ENCODE peak calls at places on chromosomes 11 and 22, in nine cellular contexts. L is pancreas; T is CD4-positive, alpha-beta memory T cell; E is IMR-90; M is aorta; D is heart left ventricle; X is Peyer's patch; K is A549; P is left lung. J is an unnamed sample.

GRCh38 chr11:115623021-115623451 is 118.8 kb upstream of the CADM1 start:
- DNase-seq in D (peak; percentile 84), M (peak; percentile 91), L (peak; percentile 25), X (peak; percentile 75), T (no peak), K (peak; percentile 28), P (peak; percentile 57), E (peak; percentile 100), J (peak; percentile 86)

GRCh38 chr11:111976614-111977140 is 39.5 kb downstream of the DIXDC1 start:
- DNase-seq in M (peak; percentile 84), K (no peak), D (no peak), X (no peak), E (no peak), T (no peak), P (no peak), L (peak; percentile 22), J (no peak)

GRCh38 chr11:19101803-19102520 is 15.0 kb upstream of the ZDHHC13 start:
- DNase-seq in X (no peak), M (no peak), T (no peak), E (no peak), D (no peak), P (no peak), K (no peak), L (no peak), J (no peak)

GRCh38 chr11:112831969-112832368 is 129.3 kb upstream of the NCAM1 start:
- DNase-seq in D (no peak), K (no peak), P (no peak), T (no peak), E (no peak), L (no peak), X (no peak), M (no peak), J (no peak)

GRCh38 chr11:127890026-127890611 is 697.2 kb downstream of the ETS1 start:
- DNase-seq in L (no peak), T (no peak), K (no peak), E (peak; percentile 17), X (no peak), M (no peak), P (no peak), D (no peak), J (no peak)

GRCh38 chr22:24845036-24845918 is 39.3 kb downstream of the SGSM1 start:
- DNase-seq in X (no peak), M (peak; percentile 86), D (no peak), L (no peak), E (peak; percentile 9), K (no peak), T (no peak), P (no peak), J (peak; percentile 33)

GRCh38 chr11:69210660-69211035 is 54.9 kb downstream of the SMIM38 start:
- DNase-seq in E (no peak), P (no peak), K (no peak), D (no peak), X (no peak), L (no peak), M (peak; percentile 64), T (no peak), J (no peak)

GRCh38 chr11:18792066-18792591 is 531 bp upstream of the PTPN5 start:
- DNase-seq in E (no peak), L (no peak), K (no peak), D (no peak), M (no peak), P (no peak), X (no peak), T (no peak), J (no peak)

GRCh38 chr11:110850846-110851245 is 138.6 kb upstream of the ARHGAP20 start:
- DNase-seq in D (no peak), X (no peak), P (no peak), K (no peak), T (no peak), L (no peak), M (no peak), E (no peak), J (no peak)

GRCh38 chr11:6194065-6194581 is 4.9 kb upstream of the OR52W1 start:
- DNase-seq in K (no peak), X (no peak), T (no peak), M (no peak), L (no peak), P (no peak), D (no peak), E (no peak), J (no peak)

GRCh38 chr22:23817146-23817545 is 21.7 kb downstream of the DERL3 start:
- DNase-seq in K (no peak), L (no peak), E (no peak), M (no peak), T (no peak), D (no peak), P (no peak), X (no peak), J (no peak)

DNA sequence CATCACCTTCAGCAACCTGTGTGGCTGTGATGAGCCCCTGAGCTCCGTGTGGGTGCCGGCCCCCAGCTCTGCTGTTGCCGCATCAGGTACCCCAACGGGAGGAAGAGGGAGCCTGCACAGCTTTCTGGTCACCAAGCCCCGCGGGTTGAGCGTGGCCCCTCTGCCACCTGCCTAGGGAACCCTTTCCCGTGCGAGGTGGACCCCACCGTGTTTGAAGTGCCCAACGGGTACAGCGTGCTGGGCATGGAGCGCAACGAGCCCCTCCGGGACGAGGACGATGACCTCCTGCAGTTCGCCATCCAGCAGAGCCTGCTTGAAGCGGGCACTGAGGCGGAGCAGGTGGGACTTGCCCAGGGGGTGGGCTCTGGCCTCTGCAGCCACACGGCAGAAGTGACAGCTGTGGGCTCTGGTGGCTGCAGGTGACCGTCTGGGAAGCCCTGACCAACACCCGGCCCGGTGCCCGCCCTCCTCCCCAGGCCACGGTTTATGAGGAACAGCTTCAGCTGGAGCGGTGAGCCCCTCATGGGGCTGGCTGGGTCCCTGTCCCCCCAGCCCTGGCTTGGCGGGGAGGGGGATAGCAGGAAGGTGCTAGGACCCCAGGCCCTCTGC is 1.9 kb upstream of the SSH3 start:
- DNase-seq in M (peak; percentile 78), L (no peak), D (peak; percentile 61), K (no peak), T (no peak), P (peak; percentile 32), E (no peak), X (no peak), J (peak; percentile 12)
- H3K4me3 ChIP-seq in M (no peak overlapping the region), L (peak overlapping the region; percentile 96), D (no peak overlapping the region), K (no peak overlapping the region), T (no peak overlapping the region), P (no peak overlapping the region), E (no peak overlapping the region), X (no peak overlapping the region), J (peak overlapping the region; percentile 76)

GRCh38 chr11:45884596-45885185 is 760 bp upstream of the MAPK8IP1 start:
- DNase-seq in K (no peak), E (no peak), D (no peak), T (no peak), X (no peak), M (no peak), P (no peak), L (no peak), J (no peak)

GRCh38 chr11:45887587-45887986 is 2.1 kb downstream of the MAPK8IP1 start:
- DNase-seq in L (no peak), E (no peak), T (no peak), P (no peak), X (no peak), M (no peak), K (no peak), D (no peak), J (no peak)

GRCh38 chr11:45886816-45887520 is 1.5 kb downstream of the MAPK8IP1 start:
- DNase-seq in X (no peak), D (no peak), M (no peak), L (no peak), E (no peak), T (no peak), P (no peak), K (no peak), J (no peak)

GRCh38 chr11:45885274-45885920 is at the start of gene MAPK8IP1:
- DNase-seq in E (no peak), T (peak; percentile 47), X (peak; percentile 65), K (no peak), D (no peak), L (peak; percentile 74), P (no peak), M (peak; percentile 88), J (no peak)

DNA sequence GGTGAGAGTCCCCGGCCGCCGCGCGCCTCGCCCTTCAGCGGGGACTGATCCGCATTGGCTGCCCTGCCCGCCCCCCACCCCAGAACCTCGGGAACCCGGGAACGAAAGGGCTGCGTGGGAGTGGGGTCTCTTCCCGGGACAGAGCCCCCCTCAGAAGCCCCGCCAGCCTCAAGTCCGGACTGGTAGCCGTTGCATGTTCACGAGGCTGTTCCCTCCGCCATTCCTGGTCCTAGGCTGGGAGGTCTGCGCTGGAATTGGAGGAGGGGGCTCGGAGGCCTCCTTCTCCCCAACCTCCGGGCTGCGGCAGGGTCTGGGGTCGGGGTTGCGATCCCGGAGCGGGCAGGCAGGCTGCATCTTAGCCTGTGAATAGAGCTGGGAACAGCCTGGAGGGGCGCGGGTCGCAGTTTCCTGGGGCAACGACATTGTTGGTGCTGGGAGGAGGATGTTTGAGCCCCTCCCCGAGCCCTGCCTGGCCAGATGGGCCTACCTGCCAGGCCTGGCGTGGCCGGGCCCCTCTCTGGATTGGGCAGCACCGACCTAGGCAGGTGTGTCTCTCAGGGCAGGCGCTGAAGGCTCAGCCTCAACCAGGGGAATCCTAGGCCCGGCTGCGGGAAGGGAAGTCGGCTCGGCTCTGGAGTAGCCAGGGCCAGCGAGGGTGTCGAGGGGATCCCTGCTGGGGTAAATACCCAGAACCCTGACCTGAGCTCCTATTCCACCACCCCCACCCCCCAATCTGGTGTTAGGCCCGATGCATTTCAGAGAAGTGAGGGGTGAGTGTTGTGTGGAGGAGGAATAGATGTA is 670 bp downstream of the MAPK8IP1 start:
- DNase-seq in K (no peak), X (no peak), D (no peak), L (no peak), P (no peak), M (no peak), E (no peak), T (no peak), J (no peak)
- H3K4me3 ChIP-seq in K (peak overlapping the region; percentile 59), X (peak overlapping the region; percentile 40), D (peak overlapping the region; percentile 56), L (peak overlapping the region; percentile 63), P (peak overlapping the region; percentile 44), M (no peak overlapping the region), E (peak overlapping the region; percentile 77), T (no peak overlapping the region), J (peak overlapping the region; percentile 51)

DNA sequence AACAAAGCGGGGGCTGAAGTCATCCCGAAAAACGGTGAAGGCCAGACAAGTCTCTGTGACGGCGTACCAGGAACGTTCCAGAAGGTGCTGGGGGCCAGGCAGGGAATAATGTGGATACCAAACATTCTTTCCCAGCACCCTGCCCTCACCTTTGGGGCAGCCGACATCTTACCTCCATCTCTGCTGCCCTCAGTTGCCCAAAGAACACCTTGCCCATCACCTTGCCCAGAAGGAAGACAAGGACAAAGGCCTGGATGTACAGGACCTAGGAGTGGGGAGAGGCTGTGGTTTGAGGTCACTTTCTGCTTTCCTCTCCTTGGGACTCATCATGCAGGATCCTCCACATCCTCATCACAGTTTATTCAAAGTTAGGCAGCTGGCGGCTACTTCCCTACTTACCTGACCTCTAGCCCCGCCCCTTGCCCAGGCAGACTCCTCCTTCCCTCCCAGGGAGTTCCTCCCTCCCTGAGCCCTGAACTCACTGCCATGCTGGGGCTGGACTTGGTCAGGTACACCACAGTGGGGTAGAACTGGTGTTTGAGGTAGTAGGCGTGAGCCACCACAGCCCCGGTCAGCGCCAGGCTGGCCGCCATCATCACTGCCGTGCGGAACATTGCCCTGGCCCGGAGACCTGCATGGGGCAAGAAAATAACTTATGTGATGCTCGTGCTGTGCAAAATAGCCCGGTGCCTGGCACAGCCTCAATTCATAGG is 1.2 kb downstream of the SYVN1 start:
- DNase-seq in D (no peak), E (no peak), L (peak; percentile 88), M (peak; percentile 61), K (peak; percentile 54), X (peak; percentile 96), P (peak; percentile 80), T (peak; percentile 26), J (no peak)
- H3K4me3 ChIP-seq in D (peak overlapping the region; percentile 98), E (peak overlapping the region; percentile 63), L (peak overlapping the region; percentile 78), M (peak overlapping the region; percentile 38), K (peak overlapping the region; percentile 89), X (peak overlapping the region; percentile 84), P (peak overlapping the region; percentile 98), T (peak overlapping the region; percentile 99), J (peak overlapping the region; percentile 99)

GRCh38 chr11:28447226-28447625 is 339.0 kb downstream of the METTL15 start:
- DNase-seq in K (no peak), T (no peak), M (no peak), D (no peak), E (peak; percentile 61), L (no peak), X (no peak), P (no peak), J (no peak)
- H3K4me3 ChIP-seq in K (no peak overlapping the region), T (no peak overlapping the region), M (no peak overlapping the region), D (no peak overlapping the region), E (no peak overlapping the region), L (no peak overlapping the region), X (no peak overlapping the region), P (no peak overlapping the region), J (no peak overlapping the region)

J was measured in gastrocnemius medialis.